ENCODE peak calls at places on chromosomes 5 and 9, in four cellular contexts. L, T, F and I are unnamed samples.

GRCh38 chr9:110977259-110977709 is 61.0 kb downstream of the LPAR1 start:
- DNase-seq in F (no peak), L (no peak), T (no peak), I (no peak)

GRCh38 chr5:177429248-177430045 is 3.0 kb downstream of the GRK6 start:
- DNase-seq in L (no peak), T (peak; percentile 72), F (peak; percentile 40), I (no peak)

GRCh38 chr9:74493512-74493911 is 3.6 kb upstream of the RORB start:
- DNase-seq in T (no peak), F (no peak), L (no peak), I (peak; percentile 30)

GRCh38 chr5:58886315-58887207 is 303.7 kb downstream of the RAB3C start:
- DNase-seq in T (no peak), L (peak; percentile 25), F (peak; percentile 72), I (peak; percentile 67)

GRCh38 chr5:15620501-15620900 is 120.5 kb downstream of the FBXL7 start:
- DNase-seq in T (no peak), L (no peak), F (no peak), I (no peak)

GRCh38 chr5:65722575-65723424 is 795 bp downstream of the NLN start:
- DNase-seq in L (peak; percentile 29), T (no peak), F (no peak), I (peak; percentile 20)

GRCh38 chr5:108212775-108213346 is 169.0 kb downstream of the FBXL17 start:
- DNase-seq in F (no peak), L (peak; percentile 64), T (no peak), I (peak; percentile 41)

GRCh38 chr5:133229931-133230664 is 178.3 kb downstream of the HSPA4 start:
- DNase-seq in F (no peak), L (no peak), T (no peak), I (no peak)

GRCh38 chr5:90477816-90478215 is 3.2 kb downstream of the POLR3G start:
- DNase-seq in T (no peak), L (no peak), F (no peak), I (no peak)

GRCh38 chr5:59097116-59097515 is 514.2 kb downstream of the RAB3C start:
- DNase-seq in T (no peak), L (no peak), F (no peak), I (no peak)

GRCh38 chr5:105033642-105034217 is 1471.1 kb upstream of the NUDT12 start:
- DNase-seq in T (no peak), F (no peak), L (no peak), I (no peak)

GRCh38 chr5:138536665-138537315 is 6.2 kb downstream of the ETF1 start:
- DNase-seq in F (peak; percentile 39), T (no peak), L (peak; percentile 43), I (peak; percentile 17)
- TF ChIP-seq ATF2 in F (no peak), T (no peak), L (no peak), I (no peak)

GRCh38 chr9:138042640-138043039 is 165.1 kb downstream of the CACNA1B start:
- DNase-seq in T (no peak), F (no peak), L (no peak), I (no peak)
- TF ChIP-seq CREB1 in T (no peak), F (no peak), L (no peak), I (no peak)

GRCh38 chr5:39580702-39581498 is 156.1 kb upstream of the DAB2 start:
- DNase-seq in T (no peak), L (no peak), F (no peak), I (no peak)
- TF ChIP-seq NR2C2 in T (no peak), L (no peak), F (no peak), I (no peak)

DNA sequence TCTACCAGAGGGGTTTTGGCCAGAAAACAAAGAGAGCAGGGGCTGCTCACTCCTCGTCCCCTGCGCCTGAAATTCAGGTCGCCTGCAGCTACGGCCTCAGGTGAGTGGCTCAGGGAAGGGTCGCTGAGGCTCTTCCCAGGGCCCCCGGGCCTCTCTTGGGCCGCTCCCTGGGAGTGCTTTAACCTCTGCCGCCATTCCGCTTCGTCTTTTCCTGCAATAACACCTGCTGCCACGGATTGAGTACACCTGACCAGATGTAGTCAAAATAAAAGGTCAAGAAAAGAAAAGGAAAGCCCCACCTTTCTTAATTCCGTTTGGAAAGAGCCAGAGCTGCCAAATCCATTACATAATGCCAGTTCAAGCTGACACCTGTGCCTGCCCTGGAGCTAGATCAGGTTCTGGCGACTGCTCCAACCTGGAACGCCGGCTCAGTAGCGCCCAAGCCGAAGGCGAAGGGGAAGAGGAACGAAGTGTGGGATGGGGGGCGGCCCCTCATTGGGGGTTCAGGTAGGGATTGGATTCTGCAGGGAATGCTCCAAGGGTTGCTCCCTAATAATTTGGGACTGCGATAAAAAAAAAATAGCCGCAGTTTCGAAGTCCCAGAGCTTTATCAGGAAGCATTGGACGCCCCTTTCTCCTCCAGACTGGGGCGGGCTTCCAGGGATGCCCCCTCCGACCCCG is 193.9 kb downstream of the MEF2C start:
- DNase-seq in F (no peak), L (no peak), T (no peak), I (peak; percentile 65)
- TF ChIP-seq ATF2 in F (no peak), L (no peak), T (no peak), I (no peak)

GRCh38 chr9:92749934-92750315 is 14.7 kb downstream of the BICD2 start:
- DNase-seq in T (no peak), F (no peak), L (no peak), I (no peak)
- TF ChIP-seq CREB1 in T (no peak), F (no peak), L (no peak), I (no peak)

DNA sequence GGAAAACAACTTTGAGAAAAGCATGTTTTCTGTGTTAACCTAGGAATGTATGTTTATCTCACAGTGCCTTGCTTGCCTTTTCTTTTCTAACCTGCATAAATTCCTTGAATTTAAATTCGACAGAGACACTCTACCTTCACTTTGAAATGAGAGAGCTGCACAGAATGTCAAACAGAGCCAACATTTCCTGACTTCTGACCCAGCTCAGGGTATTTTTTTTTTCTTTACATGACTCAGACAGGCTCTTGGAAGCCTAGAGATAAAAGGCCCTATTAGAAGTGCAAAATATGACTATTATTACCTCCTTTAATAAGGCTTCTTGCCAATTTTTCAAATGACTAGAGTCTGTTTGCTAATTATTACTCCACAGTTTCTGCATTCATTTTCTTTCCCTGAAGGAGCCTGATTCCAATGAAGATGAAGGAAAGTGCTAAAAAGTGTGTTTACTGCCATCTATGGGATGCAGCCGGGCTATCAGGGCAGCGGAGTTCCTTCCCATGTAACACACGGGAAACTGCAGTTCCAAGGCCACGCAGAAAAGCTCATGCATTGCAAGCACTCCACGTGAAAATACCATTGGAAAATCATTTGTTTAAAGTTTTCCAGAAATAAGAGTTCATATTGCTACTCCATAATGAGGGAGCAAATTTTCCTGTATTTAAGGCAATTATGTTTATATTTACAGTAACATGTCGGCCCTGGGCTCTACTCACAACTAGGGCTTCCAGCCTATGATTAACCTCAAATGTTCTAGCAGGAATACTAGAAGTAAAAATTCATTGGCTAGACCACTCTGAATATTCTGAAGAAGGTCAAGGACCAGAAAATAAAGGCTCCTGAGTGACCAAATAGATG is 485.6 kb downstream of the ZSWIM6 start:
- DNase-seq in L (peak; percentile 5), F (no peak), T (no peak), I (peak; percentile 32)
- TF ChIP-seq NR2C2 in L (no peak), F (no peak), T (no peak), I (no peak)

DNA sequence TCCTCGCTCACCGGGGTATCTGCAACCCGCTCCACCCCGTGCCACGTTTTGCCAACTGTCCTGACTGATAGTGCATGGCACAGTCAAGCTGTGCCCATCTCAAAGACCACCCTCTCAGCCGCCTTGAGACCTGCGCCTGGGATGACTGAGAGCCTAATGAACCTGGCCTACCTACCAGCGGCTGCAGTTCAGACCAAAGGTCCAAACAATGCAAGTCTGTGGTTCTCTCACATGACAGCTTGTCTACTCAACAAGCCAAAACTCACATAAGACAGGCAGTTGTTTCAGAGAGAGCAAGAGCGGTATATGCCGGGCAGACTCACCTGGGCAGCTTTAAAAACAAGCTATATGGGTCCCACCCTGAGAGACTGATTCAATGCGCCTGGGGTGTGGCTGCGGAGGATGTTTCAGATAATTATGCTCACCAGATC is 70.5 kb downstream of the EPB41L4B start:
- DNase-seq in T (no peak), F (no peak), L (peak; percentile 70), I (no peak)
- TF ChIP-seq ATF2 in T (no peak), F (no peak), L (no peak), I (no peak)